ENCODE peak calls at places on chromosomes 7 and 10, in eight cellular contexts. One of them, this sample, is unnamed.

GRCh38 chr7:32070406-32071360 is at the start of gene PDE1C:
- DNase-seq in ascending aorta: no peak
- DNase-seq in PC-3: no peak
- DNase-seq in tibial nerve: no peak
- DNase-seq in CD8-positive, alpha-beta T cell: no peak
- DNase-seq in GM12864: no peak
- DNase-seq in lower leg skin: no peak
- DNase-seq in body of pancreas: peak
- DNase-seq in this sample: peak

GRCh38 chr10:1379601-1380000 is 323.4 kb downstream of the WDR37 start:
- DNase-seq in ascending aorta: no peak
- DNase-seq in PC-3: no peak
- DNase-seq in tibial nerve: no peak
- DNase-seq in CD8-positive, alpha-beta T cell: peak
- DNase-seq in GM12864: no peak
- DNase-seq in lower leg skin: no peak
- DNase-seq in body of pancreas: peak
- DNase-seq in this sample: no peak

GRCh38 chr7:95434501-95435421 is at the start of gene PON2:
- DNase-seq in ascending aorta: peak
- DNase-seq in PC-3: peak
- DNase-seq in tibial nerve: peak
- DNase-seq in CD8-positive, alpha-beta T cell: peak
- DNase-seq in GM12864: peak
- DNase-seq in lower leg skin: peak
- DNase-seq in body of pancreas: peak
- DNase-seq in this sample: peak

GRCh38 chr10:30027057-30028005 is 32.1 kb downstream of the JCAD start:
- DNase-seq in ascending aorta: peak
- DNase-seq in PC-3: peak
- DNase-seq in tibial nerve: no peak
- DNase-seq in CD8-positive, alpha-beta T cell: peak
- DNase-seq in GM12864: peak
- DNase-seq in lower leg skin: peak
- DNase-seq in body of pancreas: peak
- DNase-seq in this sample: no peak

GRCh38 chr10:8086315-8086714 is 31.8 kb downstream of the GATA3 start:
- DNase-seq in ascending aorta: no peak
- DNase-seq in PC-3: no peak
- DNase-seq in tibial nerve: no peak
- DNase-seq in CD8-positive, alpha-beta T cell: no peak
- DNase-seq in GM12864: no peak
- DNase-seq in lower leg skin: no peak
- DNase-seq in body of pancreas: no peak
- DNase-seq in this sample: no peak

GRCh38 chr7:94355389-94355788 is 39.3 kb upstream of the COL1A2 start:
- DNase-seq in ascending aorta: no peak
- DNase-seq in PC-3: no peak
- DNase-seq in tibial nerve: no peak
- DNase-seq in CD8-positive, alpha-beta T cell: no peak
- DNase-seq in GM12864: no peak
- DNase-seq in lower leg skin: no peak
- DNase-seq in body of pancreas: no peak
- DNase-seq in this sample: no peak

GRCh38 chr7:139095194-139095659 is 14.3 kb downstream of the ZC3HAV1 start:
- DNase-seq in ascending aorta: no peak
- DNase-seq in PC-3: no peak
- DNase-seq in tibial nerve: no peak
- DNase-seq in CD8-positive, alpha-beta T cell: peak
- DNase-seq in GM12864: peak
- DNase-seq in lower leg skin: no peak
- DNase-seq in body of pancreas: no peak
- DNase-seq in this sample: no peak

GRCh38 chr7:149865437-149865836 is 8.3 kb upstream of the ATP6V0E2 start:
- DNase-seq in ascending aorta: no peak
- DNase-seq in PC-3: no peak
- DNase-seq in tibial nerve: no peak
- DNase-seq in CD8-positive, alpha-beta T cell: peak
- DNase-seq in GM12864: no peak
- DNase-seq in lower leg skin: no peak
- DNase-seq in body of pancreas: no peak
- DNase-seq in this sample: no peak

GRCh38 chr7:106010331-106010730 is 47.3 kb downstream of the CDHR3 start:
- DNase-seq in ascending aorta: no peak
- DNase-seq in PC-3: no peak
- DNase-seq in tibial nerve: no peak
- DNase-seq in CD8-positive, alpha-beta T cell: no peak
- DNase-seq in GM12864: no peak
- DNase-seq in lower leg skin: peak
- DNase-seq in body of pancreas: no peak
- DNase-seq in this sample: no peak

DNA sequence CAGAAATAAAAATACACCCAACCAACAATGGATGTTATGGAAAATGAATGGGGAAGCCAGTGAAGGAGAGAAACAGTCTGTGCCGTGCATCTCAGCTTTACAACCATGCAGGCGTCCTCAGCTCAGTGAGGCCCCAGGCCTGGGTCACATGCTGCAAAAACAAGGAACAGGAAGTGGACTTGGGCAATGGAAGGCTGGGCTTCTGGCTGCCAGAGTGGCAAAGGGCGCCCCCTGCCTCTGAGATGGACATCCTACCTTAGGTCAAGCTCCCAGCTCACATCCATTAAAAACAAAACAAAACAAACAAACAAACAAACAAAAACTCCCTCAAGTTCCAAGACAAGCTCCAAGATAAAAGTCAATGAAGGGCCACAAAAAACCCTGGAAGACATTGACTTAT is 54.7 kb upstream of the AFAP1L2 start:
- DNase-seq in ascending aorta: no peak
- DNase-seq in PC-3: peak
- DNase-seq in tibial nerve: no peak
- DNase-seq in CD8-positive, alpha-beta T cell: no peak
- DNase-seq in GM12864: no peak
- DNase-seq in lower leg skin: no peak
- DNase-seq in body of pancreas: peak
- DNase-seq in this sample: no peak
- TF ChIP-seq CTCF in ascending aorta: no peak
- TF ChIP-seq CTCF in PC-3: peak
- TF ChIP-seq CTCF in tibial nerve: no peak
- TF ChIP-seq CTCF in CD8-positive, alpha-beta T cell: no peak
- TF ChIP-seq CTCF in GM12864: peak
- TF ChIP-seq CTCF in lower leg skin: no peak
- TF ChIP-seq CTCF in body of pancreas: peak
- TF ChIP-seq CTCF in this sample: peak

GRCh38 chr7:116824449-116824848 is 37.9 kb upstream of the CAPZA2 start:
- DNase-seq in ascending aorta: no peak
- DNase-seq in PC-3: no peak
- DNase-seq in tibial nerve: no peak
- DNase-seq in CD8-positive, alpha-beta T cell: no peak
- DNase-seq in GM12864: no peak
- DNase-seq in lower leg skin: no peak
- DNase-seq in body of pancreas: no peak
- DNase-seq in this sample: no peak

GRCh38 chr7:116832692-116833091 is 29.7 kb upstream of the CAPZA2 start:
- DNase-seq in ascending aorta: no peak
- DNase-seq in PC-3: no peak
- DNase-seq in tibial nerve: no peak
- DNase-seq in CD8-positive, alpha-beta T cell: no peak
- DNase-seq in GM12864: no peak
- DNase-seq in lower leg skin: no peak
- DNase-seq in body of pancreas: no peak
- DNase-seq in this sample: no peak

GRCh38 chr7:116829051-116829450 is 33.3 kb upstream of the CAPZA2 start:
- DNase-seq in ascending aorta: no peak
- DNase-seq in PC-3: no peak
- DNase-seq in tibial nerve: no peak
- DNase-seq in CD8-positive, alpha-beta T cell: no peak
- DNase-seq in GM12864: no peak
- DNase-seq in lower leg skin: no peak
- DNase-seq in body of pancreas: no peak
- DNase-seq in this sample: no peak

GRCh38 chr7:116829493-116829892 is 32.9 kb upstream of the CAPZA2 start:
- DNase-seq in ascending aorta: no peak
- DNase-seq in PC-3: no peak
- DNase-seq in tibial nerve: no peak
- DNase-seq in CD8-positive, alpha-beta T cell: no peak
- DNase-seq in GM12864: no peak
- DNase-seq in lower leg skin: no peak
- DNase-seq in body of pancreas: no peak
- DNase-seq in this sample: no peak

GRCh38 chr7:116828281-116828680 is 34.1 kb upstream of the CAPZA2 start:
- DNase-seq in ascending aorta: no peak
- DNase-seq in PC-3: no peak
- DNase-seq in tibial nerve: no peak
- DNase-seq in CD8-positive, alpha-beta T cell: no peak
- DNase-seq in GM12864: no peak
- DNase-seq in lower leg skin: no peak
- DNase-seq in body of pancreas: no peak
- DNase-seq in this sample: no peak
- TF ChIP-seq CTCF in ascending aorta: no peak
- TF ChIP-seq CTCF in PC-3: no peak
- TF ChIP-seq CTCF in tibial nerve: no peak
- TF ChIP-seq CTCF in CD8-positive, alpha-beta T cell: no peak
- TF ChIP-seq CTCF in GM12864: no peak
- TF ChIP-seq CTCF in lower leg skin: no peak
- TF ChIP-seq CTCF in body of pancreas: no peak
- TF ChIP-seq CTCF in this sample: no peak

DNA sequence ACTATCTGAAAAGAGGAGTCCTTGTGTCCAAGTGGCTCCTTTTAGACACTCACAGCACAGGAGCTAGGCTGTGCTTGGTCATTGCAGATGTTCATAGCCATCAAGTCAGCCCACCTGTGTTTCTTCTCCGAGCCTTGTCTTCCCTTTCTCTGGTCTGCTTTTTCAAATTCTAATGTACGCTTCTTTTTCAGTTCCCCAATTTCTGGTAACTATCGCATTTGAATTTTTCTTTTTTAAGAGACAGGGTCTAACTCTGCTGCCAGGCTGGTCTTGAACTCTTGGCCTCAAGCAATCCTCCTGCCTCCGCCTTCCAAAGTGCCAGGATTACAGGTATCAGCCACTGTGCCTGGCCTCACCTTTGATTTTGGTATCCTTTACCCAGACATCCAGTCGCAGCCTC is 18.9 kb downstream of the APBB1IP start:
- DNase-seq in ascending aorta: no peak
- DNase-seq in PC-3: no peak
- DNase-seq in tibial nerve: no peak
- DNase-seq in CD8-positive, alpha-beta T cell: no peak
- DNase-seq in GM12864: peak
- DNase-seq in lower leg skin: no peak
- DNase-seq in body of pancreas: no peak
- DNase-seq in this sample: no peak
- TF ChIP-seq CTCF in ascending aorta: no peak
- TF ChIP-seq CTCF in PC-3: no peak
- TF ChIP-seq CTCF in tibial nerve: no peak
- TF ChIP-seq CTCF in CD8-positive, alpha-beta T cell: no peak
- TF ChIP-seq CTCF in GM12864: no peak
- TF ChIP-seq CTCF in lower leg skin: no peak
- TF ChIP-seq CTCF in body of pancreas: no peak
- TF ChIP-seq CTCF in this sample: no peak

GRCh38 chr7:100357131-100357561 is 771 bp upstream of the PILRB start:
- DNase-seq in ascending aorta: no peak
- DNase-seq in PC-3: no peak
- DNase-seq in tibial nerve: no peak
- DNase-seq in CD8-positive, alpha-beta T cell: no peak
- DNase-seq in GM12864: no peak
- DNase-seq in lower leg skin: no peak
- DNase-seq in body of pancreas: no peak
- DNase-seq in this sample: no peak

GRCh38 chr7:100360102-100360607 is 2.2 kb downstream of the PILRB start:
- DNase-seq in ascending aorta: no peak
- DNase-seq in PC-3: no peak
- DNase-seq in tibial nerve: no peak
- DNase-seq in CD8-positive, alpha-beta T cell: no peak
- DNase-seq in GM12864: no peak
- DNase-seq in lower leg skin: no peak
- DNase-seq in body of pancreas: no peak
- DNase-seq in this sample: no peak

GRCh38 chr7:100358857-100359212 is 918 bp downstream of the PILRB start:
- DNase-seq in ascending aorta: no peak
- DNase-seq in PC-3: no peak
- DNase-seq in tibial nerve: no peak
- DNase-seq in CD8-positive, alpha-beta T cell: no peak
- DNase-seq in GM12864: no peak
- DNase-seq in lower leg skin: no peak
- DNase-seq in body of pancreas: no peak
- DNase-seq in this sample: no peak

GRCh38 chr7:100356416-100357068 is 1.4 kb upstream of the PILRB start:
- DNase-seq in ascending aorta: no peak
- DNase-seq in PC-3: no peak
- DNase-seq in tibial nerve: no peak
- DNase-seq in CD8-positive, alpha-beta T cell: no peak
- DNase-seq in GM12864: no peak
- DNase-seq in lower leg skin: no peak
- DNase-seq in body of pancreas: no peak
- DNase-seq in this sample: no peak

DNA sequence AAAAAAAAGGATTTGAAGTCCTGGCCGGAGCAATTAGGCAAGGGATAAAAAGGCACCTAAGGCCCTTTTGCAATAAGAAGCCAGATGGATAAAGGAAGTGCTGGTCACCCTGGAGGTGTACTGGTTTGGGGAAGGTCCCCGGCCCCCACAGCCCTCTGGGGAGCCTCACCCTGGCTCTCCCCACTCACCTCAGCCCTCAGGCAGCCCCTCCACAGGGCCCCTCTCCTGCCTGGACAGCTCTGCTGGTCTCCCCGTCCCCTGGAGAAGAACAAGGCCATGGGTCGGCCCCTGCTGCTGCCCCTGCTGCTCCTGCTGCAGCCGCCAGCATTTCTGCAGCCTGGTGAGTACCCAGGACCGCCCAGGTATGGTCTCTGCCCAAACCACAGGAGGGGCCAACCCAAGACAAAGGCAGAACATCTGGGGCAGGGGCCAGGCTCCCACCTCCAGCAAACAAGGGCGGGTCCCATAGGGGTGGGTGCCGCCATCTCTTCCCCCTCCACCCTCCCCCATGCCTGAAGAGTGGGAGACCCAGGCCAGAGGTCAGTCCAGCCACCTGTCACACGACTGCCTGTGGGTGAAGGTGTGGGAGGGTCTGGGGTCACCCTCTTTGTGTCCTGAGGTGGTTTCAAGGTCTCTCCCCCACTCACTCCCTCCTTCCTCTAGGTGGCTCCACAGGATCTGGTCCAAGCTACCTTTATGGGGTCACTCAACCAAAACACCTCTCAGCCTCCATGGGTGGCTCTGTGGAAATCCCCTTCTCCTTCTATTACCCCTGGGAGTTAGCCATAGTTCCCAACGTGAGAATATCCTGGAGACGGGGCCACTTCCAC is at the start of gene PILRB:
- DNase-seq in ascending aorta: no peak
- DNase-seq in PC-3: no peak
- DNase-seq in tibial nerve: no peak
- DNase-seq in CD8-positive, alpha-beta T cell: no peak
- DNase-seq in GM12864: no peak
- DNase-seq in lower leg skin: no peak
- DNase-seq in body of pancreas: no peak
- DNase-seq in this sample: no peak
- TF ChIP-seq CTCF in ascending aorta: no peak
- TF ChIP-seq CTCF in PC-3: no peak
- TF ChIP-seq CTCF in tibial nerve: no peak
- TF ChIP-seq CTCF in CD8-positive, alpha-beta T cell: no peak
- TF ChIP-seq CTCF in GM12864: peak
- TF ChIP-seq CTCF in lower leg skin: no peak
- TF ChIP-seq CTCF in body of pancreas: no peak
- TF ChIP-seq CTCF in this sample: no peak